ENCODE peak calls at places on chromosomes 1 and 21, in six cellular contexts. M, J, N, Q, P and I are unnamed samples.

GRCh38 chr1:157193702-157194391 is 55.7 kb upstream of the ETV3 start:
- DNase-seq in P (peak), J (peak), Q (peak), M (peak), N (no peak), I (peak)

GRCh38 chr1:101088431-101088830 is 62.8 kb upstream of the DPH5 start:
- DNase-seq in J (no peak), M (no peak), P (no peak), N (no peak), Q (no peak), I (no peak)

GRCh38 chr1:43327549-43328292 is 9.9 kb upstream of the MPL start:
- DNase-seq in N (no peak), Q (no peak), M (no peak), J (no peak), P (no peak), I (no peak)

GRCh38 chr1:11649237-11649623 is 5.0 kb downstream of the FBXO2 start:
- DNase-seq in N (no peak), P (no peak), J (no peak), M (no peak), Q (no peak), I (no peak)

GRCh38 chr1:234934611-234935033 is 194.0 kb downstream of the TOMM20 start:
- DNase-seq in N (no peak), J (no peak), M (no peak), Q (no peak), P (no peak), I (no peak)

GRCh38 chr21:36063375-36064084 is 3.2 kb upstream of the SETD4 start:
- DNase-seq in J (no peak), M (no peak), P (no peak), Q (no peak), N (no peak), I (no peak)

GRCh38 chr1:212791261-212791675 is 309 bp downstream of the NSL1 start:
- DNase-seq in Q (peak), N (no peak), J (no peak), P (no peak), M (peak), I (no peak)

GRCh38 chr1:193674292-193674944 is 488.0 kb upstream of the B3GALT2 start:
- DNase-seq in P (no peak), Q (no peak), N (no peak), J (no peak), M (no peak), I (no peak)

GRCh38 chr21:44813149-44813548 is 4.7 kb downstream of the SUMO3 start:
- DNase-seq in N (no peak), Q (no peak), M (no peak), P (no peak), J (no peak), I (no peak)

GRCh38 chr1:97243973-97244560 is 522.5 kb downstream of the PTBP2 start:
- DNase-seq in P (no peak), J (no peak), M (peak), N (no peak), Q (no peak), I (no peak)

GRCh38 chr1:236545621-236546169 is 21.9 kb downstream of the LGALS8 start:
- DNase-seq in M (no peak), N (no peak), J (no peak), P (no peak), Q (no peak), I (no peak)

GRCh38 chr1:214844319-214844718 is 238.2 kb upstream of the KCNK2 start:
- DNase-seq in P (no peak), M (no peak), J (no peak), N (no peak), Q (no peak), I (no peak)

GRCh38 chr1:62076286-62076685 is 118.4 kb upstream of the L1TD1 start:
- DNase-seq in J (no peak), M (peak), N (no peak), P (peak), Q (no peak), I (no peak)

GRCh38 chr1:78377356-78377928 is 113.3 kb upstream of the PTGFR start:
- DNase-seq in N (no peak), J (no peak), M (peak), Q (no peak), P (no peak), I (no peak)

GRCh38 chr1:45883633-45884032 is 80.2 kb downstream of the MAST2 start:
- DNase-seq in M (no peak), J (no peak), N (no peak), P (no peak), Q (no peak), I (no peak)

GRCh38 chr1:215819114-215819513 is 252.0 kb downstream of the KCTD3 start:
- DNase-seq in M (no peak), P (no peak), N (no peak), Q (no peak), J (no peak), I (no peak)

GRCh38 chr21:45859762-45860357 is 121.7 kb upstream of the COL6A1 start:
- DNase-seq in Q (no peak), M (no peak), N (no peak), P (no peak), J (no peak), I (no peak)

GRCh38 chr1:95734560-95734959 is 500.6 kb downstream of the RWDD3 start:
- DNase-seq in J (no peak), M (no peak), Q (no peak), N (no peak), P (no peak), I (no peak)

GRCh38 chr1:47524272-47524671 is 86.4 kb downstream of the FOXD2 start:
- DNase-seq in N (no peak), P (no peak), Q (no peak), M (no peak), J (no peak), I (no peak)

GRCh38 chr1:37438037-37438970 is 36.1 kb upstream of the ZC3H12A start:
- DNase-seq in N (no peak), M (no peak), J (no peak), Q (no peak), P (no peak), I (no peak)

GRCh38 chr1:26378088-26378878 is 5.7 kb upstream of the ZNF683 start:
- DNase-seq in J (no peak), Q (peak), P (no peak), M (peak), N (no peak), I (peak)

GRCh38 chr1:17857109-17857499 is 102.0 kb downstream of the ACTL8 start:
- DNase-seq in M (no peak), P (no peak), J (no peak), N (no peak), Q (no peak), I (no peak)

GRCh38 chr1:178886551-178886950 is 15.7 kb upstream of the ANGPTL1 start:
- DNase-seq in J (no peak), M (no peak), N (no peak), Q (no peak), P (no peak), I (no peak)

GRCh38 chr1:22826630-22827580 is 116.3 kb downstream of the EPHB2 start:
- DNase-seq in P (peak), J (no peak), N (no peak), Q (no peak), M (peak), I (no peak)

GRCh38 chr1:171142081-171142450 is 43.0 kb upstream of the FMO2 start:
- DNase-seq in J (peak), M (no peak), Q (no peak), N (peak), P (no peak), I (no peak)

GRCh38 chr1:14842891-14843290 is 244.4 kb downstream of the KAZN start:
- DNase-seq in M (no peak), J (no peak), Q (peak), P (no peak), N (no peak), I (no peak)

GRCh38 chr1:230335861-230336549 is 90.1 kb downstream of the PGBD5 start:
- DNase-seq in P (no peak), M (no peak), J (no peak), Q (no peak), N (no peak), I (no peak)

GRCh38 chr1:223230161-223230881 is 87.3 kb upstream of the TLR5 start:
- DNase-seq in P (no peak), J (no peak), N (no peak), Q (peak), M (peak), I (peak)

GRCh38 chr1:247506831-247507230 is 29.4 kb downstream of the OR2C3 start:
- DNase-seq in J (no peak), P (no peak), M (no peak), N (no peak), Q (no peak), I (no peak)

GRCh38 chr1:182259963-182260362 is 131.6 kb downstream of the GLUL start:
- DNase-seq in Q (no peak), M (no peak), N (no peak), J (no peak), P (no peak), I (no peak)

GRCh38 chr1:203281851-203282661 is 23.3 kb upstream of the BTG2 start:
- DNase-seq in M (no peak), N (no peak), J (no peak), P (no peak), Q (no peak), I (no peak)

GRCh38 chr1:29789221-29789909 is 553.0 kb downstream of the PTPRU start:
- DNase-seq in M (peak), Q (no peak), J (no peak), N (no peak), P (no peak), I (no peak)

GRCh38 chr1:171948491-171948890 is 107.2 kb downstream of the DNM3 start:
- DNase-seq in N (no peak), P (peak), J (no peak), Q (no peak), M (no peak), I (no peak)

GRCh38 chr1:21439721-21440629 is at the start of gene NBPF3:
- DNase-seq in Q (no peak), N (peak), M (peak), P (peak), J (peak), I (peak)

GRCh38 chr1:21439345-21439720 is 604 bp upstream of the NBPF3 start:
- DNase-seq in M (no peak), N (no peak), Q (no peak), J (no peak), P (no peak), I (no peak)

GRCh38 chr1:21436488-21437340 is 3.2 kb upstream of the NBPF3 start:
- DNase-seq in P (no peak), M (no peak), J (no peak), N (no peak), Q (no peak), I (no peak)

GRCh38 chr1:21435646-21436487 is 4.1 kb upstream of the NBPF3 start:
- DNase-seq in N (no peak), Q (no peak), P (no peak), M (no peak), J (no peak), I (no peak)

GRCh38 chr1:21437341-21437640 is 2.6 kb upstream of the NBPF3 start:
- DNase-seq in P (no peak), N (no peak), Q (no peak), M (no peak), J (no peak), I (no peak)
- TF ChIP-seq CTCF in P (no peak), N (no peak), Q (no peak), M (no peak), J (no peak), I (no peak)

GRCh38 chr1:84141177-84142003 is 2.7 kb upstream of the PRKACB start:
- DNase-seq in M (peak), P (no peak), Q (no peak), J (no peak), N (no peak), I (no peak)
- TF ChIP-seq CTCF in M (peak), P (peak), Q (peak), J (peak), N (no peak), I (peak)

GRCh38 chr1:1899266-1899966 is 8.5 kb upstream of the GNB1 start:
- DNase-seq in M (no peak), J (no peak), N (no peak), Q (no peak), P (no peak), I (no peak)
- TF ChIP-seq CTCF in M (no peak), J (no peak), N (no peak), Q (peak), P (peak), I (no peak)

GRCh38 chr1:13809461-13810159 is 109.6 kb downstream of the PRDM2 start:
- DNase-seq in M (no peak), P (no peak), Q (no peak), N (no peak), J (no peak), I (no peak)
- TF ChIP-seq CTCF in M (no peak), P (peak), Q (no peak), N (no peak), J (no peak), I (no peak)

DNA sequence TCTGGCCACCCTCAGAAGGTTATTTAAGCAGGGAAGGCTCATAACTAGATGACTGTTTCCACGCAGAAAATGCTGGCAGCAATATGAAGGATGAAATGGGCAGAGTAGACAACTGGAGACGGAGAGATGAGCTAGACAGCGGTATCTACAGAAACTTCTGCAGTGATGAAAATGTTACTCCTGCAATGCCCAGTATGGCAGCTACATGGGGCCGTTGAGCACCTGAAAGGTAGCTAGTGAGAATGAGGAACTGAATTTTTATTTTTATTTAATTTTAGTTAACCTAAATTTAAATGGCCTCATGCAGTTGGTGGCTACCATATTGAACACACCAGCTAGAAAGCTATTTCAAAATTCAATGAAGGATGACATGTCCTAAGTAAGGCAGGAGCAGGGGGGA is 27.3 kb downstream of the SIPA1L2 start:
- DNase-seq in N (no peak), J (no peak), M (no peak), P (no peak), Q (no peak), I (no peak)
- TF ChIP-seq CTCF in N (no peak), J (no peak), M (no peak), P (no peak), Q (no peak), I (no peak)

GRCh38 chr1:218247339-218247738 is 37.8 kb upstream of the RRP15 start:
- DNase-seq in N (no peak), J (no peak), M (no peak), Q (no peak), P (no peak), I (no peak)

GRCh38 chr1:218254296-218254918 is 30.7 kb upstream of the RRP15 start:
- DNase-seq in N (no peak), J (no peak), M (no peak), Q (no peak), P (no peak), I (no peak)

GRCh38 chr1:218249757-218250156 is 35.3 kb upstream of the RRP15 start:
- DNase-seq in M (no peak), P (no peak), N (no peak), Q (no peak), J (no peak), I (no peak)

GRCh38 chr1:218250492-218250891 is 34.6 kb upstream of the RRP15 start:
- DNase-seq in Q (no peak), M (no peak), J (no peak), N (no peak), P (no peak), I (no peak)
- TF ChIP-seq CTCF in Q (no peak), M (no peak), J (no peak), N (no peak), P (no peak), I (no peak)

GRCh38 chr1:89487972-89488371 is 36.7 kb upstream of the LRRC8B start:
- DNase-seq in J (no peak), P (no peak), M (no peak), Q (no peak), N (no peak), I (no peak)

GRCh38 chr1:89489037-89489729 is 35.4 kb upstream of the LRRC8B start:
- DNase-seq in P (no peak), Q (no peak), M (no peak), J (no peak), N (no peak), I (no peak)

GRCh38 chr1:89483757-89484077 is 40.9 kb upstream of the LRRC8B start:
- DNase-seq in M (no peak), Q (no peak), N (no peak), J (no peak), P (no peak), I (no peak)

GRCh38 chr1:89484097-89485038 is 40.3 kb upstream of the LRRC8B start:
- DNase-seq in M (no peak), N (no peak), P (no peak), Q (no peak), J (no peak), I (no peak)

GRCh38 chr1:89483010-89483756 is 41.4 kb upstream of the LRRC8B start:
- DNase-seq in M (peak), J (peak), Q (peak), P (peak), N (peak), I (peak)
- TF ChIP-seq CTCF in M (peak), J (peak), Q (peak), P (peak), N (peak), I (peak)

GRCh38 chr1:108560430-108561144 is 687 bp downstream of the EEIG2 start:
- DNase-seq in N (peak), P (no peak), Q (no peak), J (peak), M (no peak), I (peak)

GRCh38 chr1:108559215-108560142 is at the start of gene EEIG2:
- DNase-seq in M (peak), Q (peak), J (peak), N (peak), P (peak), I (peak)

GRCh38 chr1:108561731-108562326 is 1.9 kb downstream of the EEIG2 start:
- DNase-seq in J (no peak), N (peak), M (peak), P (peak), Q (no peak), I (peak)

GRCh38 chr1:108560143-108560429 is 186 bp downstream of the EEIG2 start:
- DNase-seq in N (no peak), P (no peak), M (no peak), J (no peak), Q (no peak), I (no peak)

GRCh38 chr1:108561145-108561458 is 1.2 kb downstream of the EEIG2 start:
- DNase-seq in M (peak), P (no peak), N (no peak), Q (no peak), J (no peak), I (no peak)
- TF ChIP-seq CTCF in M (no peak), P (no peak), N (no peak), Q (no peak), J (no peak), I (no peak)

DNA sequence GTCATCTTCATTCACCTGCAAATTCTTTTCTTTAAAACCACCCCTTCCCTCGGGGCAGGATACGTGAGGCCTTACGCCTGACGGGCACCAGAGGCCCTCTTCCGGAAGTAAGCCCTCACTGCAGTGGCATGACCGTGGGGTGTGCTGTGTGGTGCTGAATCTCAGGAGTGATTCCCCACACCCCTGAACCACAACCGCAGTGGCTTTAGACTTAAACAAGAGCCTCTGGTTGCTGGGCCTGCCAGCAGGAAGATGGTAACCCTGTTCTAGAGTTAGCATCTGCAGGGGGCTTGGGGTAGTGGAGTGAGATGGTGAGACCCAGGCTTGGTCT is 12.1 kb downstream of the BSND start:
- DNase-seq in J (no peak), M (no peak), P (no peak), Q (no peak), N (no peak), I (no peak)
- TF ChIP-seq CTCF in J (no peak), M (no peak), P (no peak), Q (no peak), N (no peak), I (no peak)

GRCh38 chr1:89454845-89455521 is 69.6 kb upstream of the LRRC8B start:
- DNase-seq in N (peak), J (no peak), M (peak), P (peak), Q (peak), I (peak)
- TF ChIP-seq CTCF in N (peak), J (peak), M (peak), P (peak), Q (peak), I (peak)